ENCODE peak calls at places on chromosomes 16 and 17, in nine cellular contexts. One of them, this sample, is unnamed.

GRCh38 chr17:6506679-6507231 is 49.6 kb downstream of the PITPNM3 start:
- DNase-seq in body of pancreas: no peak
- DNase-seq in glutamatergic neuron: no peak
- DNase-seq in dorsolateral prefrontal cortex: peak
- DNase-seq in brain microvascular endothelial cell: no peak
- DNase-seq in B cell: no peak
- DNase-seq in bronchial epithelial cell: peak
- DNase-seq in keratinocyte: peak
- DNase-seq in GM13976: no peak
- DNase-seq in this sample: no peak

GRCh38 chr17:6608321-6608720 is 32.2 kb downstream of the KIAA0753 start:
- DNase-seq in body of pancreas: no peak
- DNase-seq in glutamatergic neuron: no peak
- DNase-seq in dorsolateral prefrontal cortex: no peak
- DNase-seq in brain microvascular endothelial cell: peak
- DNase-seq in B cell: no peak
- DNase-seq in bronchial epithelial cell: peak
- DNase-seq in keratinocyte: peak
- DNase-seq in GM13976: no peak
- DNase-seq in this sample: no peak

GRCh38 chr17:83081561-83082201 is 2.3 kb downstream of the METRNL start:
- DNase-seq in body of pancreas: peak
- DNase-seq in glutamatergic neuron: no peak
- DNase-seq in dorsolateral prefrontal cortex: no peak
- DNase-seq in brain microvascular endothelial cell: no peak
- DNase-seq in B cell: peak
- DNase-seq in bronchial epithelial cell: no peak
- DNase-seq in keratinocyte: no peak
- DNase-seq in GM13976: peak
- DNase-seq in this sample: no peak

GRCh38 chr16:12124742-12125141 is 148.2 kb downstream of the SNX29 start:
- DNase-seq in body of pancreas: no peak
- DNase-seq in glutamatergic neuron: no peak
- DNase-seq in dorsolateral prefrontal cortex: no peak
- DNase-seq in brain microvascular endothelial cell: no peak
- DNase-seq in B cell: peak
- DNase-seq in bronchial epithelial cell: no peak
- DNase-seq in keratinocyte: no peak
- DNase-seq in GM13976: no peak
- DNase-seq in this sample: no peak

GRCh38 chr16:10992112-10992511 is 47.7 kb downstream of the CLEC16A start:
- DNase-seq in body of pancreas: no peak
- DNase-seq in glutamatergic neuron: no peak
- DNase-seq in dorsolateral prefrontal cortex: no peak
- DNase-seq in brain microvascular endothelial cell: peak
- DNase-seq in B cell: no peak
- DNase-seq in bronchial epithelial cell: peak
- DNase-seq in keratinocyte: no peak
- DNase-seq in GM13976: no peak
- DNase-seq in this sample: no peak

GRCh38 chr17:55632893-55633292 is 89.8 kb downstream of the TMEM100 start:
- DNase-seq in body of pancreas: no peak
- DNase-seq in glutamatergic neuron: no peak
- DNase-seq in dorsolateral prefrontal cortex: no peak
- DNase-seq in brain microvascular endothelial cell: no peak
- DNase-seq in B cell: no peak
- DNase-seq in bronchial epithelial cell: peak
- DNase-seq in keratinocyte: peak
- DNase-seq in GM13976: no peak
- DNase-seq in this sample: no peak

GRCh38 chr17:2053380-2054261 is 1.3 kb upstream of the HIC1 start:
- DNase-seq in body of pancreas: peak
- DNase-seq in glutamatergic neuron: peak
- DNase-seq in dorsolateral prefrontal cortex: peak
- DNase-seq in brain microvascular endothelial cell: no peak
- DNase-seq in B cell: peak
- DNase-seq in bronchial epithelial cell: no peak
- DNase-seq in keratinocyte: no peak
- DNase-seq in GM13976: peak
- DNase-seq in this sample: peak

GRCh38 chr17:57593739-57594462 is 151.2 kb downstream of the CCDC182 start:
- DNase-seq in body of pancreas: no peak
- DNase-seq in glutamatergic neuron: no peak
- DNase-seq in dorsolateral prefrontal cortex: no peak
- DNase-seq in brain microvascular endothelial cell: no peak
- DNase-seq in B cell: no peak
- DNase-seq in bronchial epithelial cell: no peak
- DNase-seq in keratinocyte: no peak
- DNase-seq in GM13976: no peak
- DNase-seq in this sample: no peak

GRCh38 chr16:90046971-90047713 is 27.9 kb upstream of the DBNDD1 start:
- DNase-seq in body of pancreas: peak
- DNase-seq in glutamatergic neuron: no peak
- DNase-seq in dorsolateral prefrontal cortex: no peak
- DNase-seq in brain microvascular endothelial cell: no peak
- DNase-seq in B cell: no peak
- DNase-seq in bronchial epithelial cell: no peak
- DNase-seq in keratinocyte: no peak
- DNase-seq in GM13976: peak
- DNase-seq in this sample: no peak

GRCh38 chr16:69535123-69536050 is 30.4 kb upstream of the NFAT5 start:
- DNase-seq in body of pancreas: no peak
- DNase-seq in glutamatergic neuron: no peak
- DNase-seq in dorsolateral prefrontal cortex: no peak
- DNase-seq in brain microvascular endothelial cell: peak
- DNase-seq in B cell: no peak
- DNase-seq in bronchial epithelial cell: peak
- DNase-seq in keratinocyte: peak
- DNase-seq in GM13976: no peak
- DNase-seq in this sample: no peak

GRCh38 chr17:49779730-49780220 is 8.7 kb upstream of the KAT7 start:
- DNase-seq in body of pancreas: peak
- DNase-seq in glutamatergic neuron: no peak
- DNase-seq in dorsolateral prefrontal cortex: no peak
- DNase-seq in brain microvascular endothelial cell: peak
- DNase-seq in B cell: no peak
- DNase-seq in bronchial epithelial cell: peak
- DNase-seq in keratinocyte: peak
- DNase-seq in GM13976: peak
- DNase-seq in this sample: no peak

GRCh38 chr17:61833536-61834203 is 29.7 kb downstream of the BRIP1 start:
- DNase-seq in body of pancreas: no peak
- DNase-seq in glutamatergic neuron: no peak
- DNase-seq in dorsolateral prefrontal cortex: no peak
- DNase-seq in brain microvascular endothelial cell: peak
- DNase-seq in B cell: no peak
- DNase-seq in bronchial epithelial cell: peak
- DNase-seq in keratinocyte: peak
- DNase-seq in GM13976: no peak
- DNase-seq in this sample: no peak

GRCh38 chr16:64579712-64580111 is 542.2 kb downstream of the CDH11 start:
- DNase-seq in body of pancreas: no peak
- DNase-seq in glutamatergic neuron: no peak
- DNase-seq in dorsolateral prefrontal cortex: no peak
- DNase-seq in brain microvascular endothelial cell: no peak
- DNase-seq in B cell: no peak
- DNase-seq in bronchial epithelial cell: no peak
- DNase-seq in keratinocyte: no peak
- DNase-seq in GM13976: no peak
- DNase-seq in this sample: no peak

GRCh38 chr16:89507219-89507833 is 877 bp upstream of the SPG7 start:
- DNase-seq in body of pancreas: no peak
- DNase-seq in glutamatergic neuron: no peak
- DNase-seq in dorsolateral prefrontal cortex: no peak
- DNase-seq in brain microvascular endothelial cell: no peak
- DNase-seq in B cell: no peak
- DNase-seq in bronchial epithelial cell: no peak
- DNase-seq in keratinocyte: no peak
- DNase-seq in GM13976: no peak
- DNase-seq in this sample: no peak

GRCh38 chr16:15708096-15708495 is 58.1 kb downstream of the NDE1 start:
- DNase-seq in body of pancreas: no peak
- DNase-seq in glutamatergic neuron: no peak
- DNase-seq in dorsolateral prefrontal cortex: no peak
- DNase-seq in brain microvascular endothelial cell: peak
- DNase-seq in B cell: no peak
- DNase-seq in bronchial epithelial cell: no peak
- DNase-seq in keratinocyte: no peak
- DNase-seq in GM13976: no peak
- DNase-seq in this sample: no peak

GRCh38 chr16:72355561-72355960 is 183.6 kb upstream of the PMFBP1 start:
- DNase-seq in body of pancreas: no peak
- DNase-seq in glutamatergic neuron: no peak
- DNase-seq in dorsolateral prefrontal cortex: no peak
- DNase-seq in brain microvascular endothelial cell: peak
- DNase-seq in B cell: no peak
- DNase-seq in bronchial epithelial cell: no peak
- DNase-seq in keratinocyte: no peak
- DNase-seq in GM13976: no peak
- DNase-seq in this sample: no peak

GRCh38 chr17:77145635-77146632 is 5.2 kb downstream of the SEC14L1 start:
- DNase-seq in body of pancreas: peak
- DNase-seq in glutamatergic neuron: no peak
- DNase-seq in dorsolateral prefrontal cortex: peak
- DNase-seq in brain microvascular endothelial cell: peak
- DNase-seq in B cell: no peak
- DNase-seq in bronchial epithelial cell: no peak
- DNase-seq in keratinocyte: no peak
- DNase-seq in GM13976: peak
- DNase-seq in this sample: peak
- TF ChIP-seq CTCF in body of pancreas: no peak
- TF ChIP-seq CTCF in glutamatergic neuron: no peak
- TF ChIP-seq CTCF in dorsolateral prefrontal cortex: peak
- TF ChIP-seq CTCF in brain microvascular endothelial cell: peak
- TF ChIP-seq CTCF in B cell: no peak
- TF ChIP-seq CTCF in bronchial epithelial cell: peak
- TF ChIP-seq CTCF in keratinocyte: no peak
- TF ChIP-seq CTCF in GM13976: no peak
- TF ChIP-seq CTCF in this sample: peak

GRCh38 chr16:9114842-9115241 is 23.4 kb downstream of the HAPSTR1 start:
- DNase-seq in body of pancreas: no peak
- DNase-seq in glutamatergic neuron: no peak
- DNase-seq in dorsolateral prefrontal cortex: no peak
- DNase-seq in brain microvascular endothelial cell: no peak
- DNase-seq in B cell: no peak
- DNase-seq in bronchial epithelial cell: no peak
- DNase-seq in keratinocyte: no peak
- DNase-seq in GM13976: no peak
- DNase-seq in this sample: no peak
- TF ChIP-seq CTCF in body of pancreas: no peak
- TF ChIP-seq CTCF in glutamatergic neuron: no peak
- TF ChIP-seq CTCF in dorsolateral prefrontal cortex: no peak
- TF ChIP-seq CTCF in brain microvascular endothelial cell: peak
- TF ChIP-seq CTCF in B cell: no peak
- TF ChIP-seq CTCF in bronchial epithelial cell: no peak
- TF ChIP-seq CTCF in keratinocyte: no peak
- TF ChIP-seq CTCF in GM13976: no peak
- TF ChIP-seq CTCF in this sample: no peak

GRCh38 chr16:49464877-49465504 is 91.4 kb downstream of the C16orf78 start:
- DNase-seq in body of pancreas: no peak
- DNase-seq in glutamatergic neuron: peak
- DNase-seq in dorsolateral prefrontal cortex: no peak
- DNase-seq in brain microvascular endothelial cell: no peak
- DNase-seq in B cell: no peak
- DNase-seq in bronchial epithelial cell: no peak
- DNase-seq in keratinocyte: no peak
- DNase-seq in GM13976: peak
- DNase-seq in this sample: no peak
- TF ChIP-seq CTCF in body of pancreas: no peak
- TF ChIP-seq CTCF in glutamatergic neuron: peak
- TF ChIP-seq CTCF in dorsolateral prefrontal cortex: peak
- TF ChIP-seq CTCF in brain microvascular endothelial cell: peak
- TF ChIP-seq CTCF in B cell: no peak
- TF ChIP-seq CTCF in bronchial epithelial cell: no peak
- TF ChIP-seq CTCF in keratinocyte: no peak
- TF ChIP-seq CTCF in GM13976: no peak
- TF ChIP-seq CTCF in this sample: peak

GRCh38 chr17:17089206-17089550 is 46.9 kb downstream of the MPRIP start:
- DNase-seq in body of pancreas: no peak
- DNase-seq in glutamatergic neuron: peak
- DNase-seq in dorsolateral prefrontal cortex: peak
- DNase-seq in brain microvascular endothelial cell: no peak
- DNase-seq in B cell: no peak
- DNase-seq in bronchial epithelial cell: no peak
- DNase-seq in keratinocyte: no peak
- DNase-seq in GM13976: no peak
- DNase-seq in this sample: no peak
- TF ChIP-seq CTCF in body of pancreas: no peak
- TF ChIP-seq CTCF in glutamatergic neuron: no peak
- TF ChIP-seq CTCF in dorsolateral prefrontal cortex: no peak
- TF ChIP-seq CTCF in brain microvascular endothelial cell: no peak
- TF ChIP-seq CTCF in B cell: no peak
- TF ChIP-seq CTCF in bronchial epithelial cell: no peak
- TF ChIP-seq CTCF in keratinocyte: no peak
- TF ChIP-seq CTCF in GM13976: no peak
- TF ChIP-seq CTCF in this sample: no peak

GRCh38 chr16:85329059-85329812 is 217.0 kb upstream of the CIBAR2 start:
- DNase-seq in body of pancreas: no peak
- DNase-seq in glutamatergic neuron: no peak
- DNase-seq in dorsolateral prefrontal cortex: no peak
- DNase-seq in brain microvascular endothelial cell: peak
- DNase-seq in B cell: no peak
- DNase-seq in bronchial epithelial cell: no peak
- DNase-seq in keratinocyte: no peak
- DNase-seq in GM13976: no peak
- DNase-seq in this sample: no peak
- TF ChIP-seq CTCF in body of pancreas: no peak
- TF ChIP-seq CTCF in glutamatergic neuron: no peak
- TF ChIP-seq CTCF in dorsolateral prefrontal cortex: no peak
- TF ChIP-seq CTCF in brain microvascular endothelial cell: no peak
- TF ChIP-seq CTCF in B cell: no peak
- TF ChIP-seq CTCF in bronchial epithelial cell: no peak
- TF ChIP-seq CTCF in keratinocyte: no peak
- TF ChIP-seq CTCF in GM13976: no peak
- TF ChIP-seq CTCF in this sample: no peak

GRCh38 chr17:48207776-48208175 is 100.2 kb downstream of the SNX11 start:
- DNase-seq in body of pancreas: no peak
- DNase-seq in glutamatergic neuron: no peak
- DNase-seq in dorsolateral prefrontal cortex: no peak
- DNase-seq in brain microvascular endothelial cell: no peak
- DNase-seq in B cell: no peak
- DNase-seq in bronchial epithelial cell: no peak
- DNase-seq in keratinocyte: no peak
- DNase-seq in GM13976: no peak
- DNase-seq in this sample: no peak

GRCh38 chr17:48211787-48212186 is 104.2 kb downstream of the SNX11 start:
- DNase-seq in body of pancreas: no peak
- DNase-seq in glutamatergic neuron: no peak
- DNase-seq in dorsolateral prefrontal cortex: no peak
- DNase-seq in brain microvascular endothelial cell: no peak
- DNase-seq in B cell: no peak
- DNase-seq in bronchial epithelial cell: no peak
- DNase-seq in keratinocyte: no peak
- DNase-seq in GM13976: no peak
- DNase-seq in this sample: no peak

GRCh38 chr17:48211011-48211410 is 103.4 kb downstream of the SNX11 start:
- DNase-seq in body of pancreas: no peak
- DNase-seq in glutamatergic neuron: no peak
- DNase-seq in dorsolateral prefrontal cortex: no peak
- DNase-seq in brain microvascular endothelial cell: no peak
- DNase-seq in B cell: no peak
- DNase-seq in bronchial epithelial cell: no peak
- DNase-seq in keratinocyte: no peak
- DNase-seq in GM13976: no peak
- DNase-seq in this sample: no peak

GRCh38 chr17:48213797-48214196 is 106.2 kb downstream of the SNX11 start:
- DNase-seq in body of pancreas: peak
- DNase-seq in glutamatergic neuron: no peak
- DNase-seq in dorsolateral prefrontal cortex: no peak
- DNase-seq in brain microvascular endothelial cell: no peak
- DNase-seq in B cell: no peak
- DNase-seq in bronchial epithelial cell: no peak
- DNase-seq in keratinocyte: no peak
- DNase-seq in GM13976: no peak
- DNase-seq in this sample: no peak

GRCh38 chr17:48209973-48210372 is 102.4 kb downstream of the SNX11 start:
- DNase-seq in body of pancreas: no peak
- DNase-seq in glutamatergic neuron: no peak
- DNase-seq in dorsolateral prefrontal cortex: no peak
- DNase-seq in brain microvascular endothelial cell: no peak
- DNase-seq in B cell: no peak
- DNase-seq in bronchial epithelial cell: no peak
- DNase-seq in keratinocyte: no peak
- DNase-seq in GM13976: no peak
- DNase-seq in this sample: no peak
- TF ChIP-seq CTCF in body of pancreas: no peak
- TF ChIP-seq CTCF in glutamatergic neuron: no peak
- TF ChIP-seq CTCF in dorsolateral prefrontal cortex: no peak
- TF ChIP-seq CTCF in brain microvascular endothelial cell: no peak
- TF ChIP-seq CTCF in B cell: no peak
- TF ChIP-seq CTCF in bronchial epithelial cell: no peak
- TF ChIP-seq CTCF in keratinocyte: no peak
- TF ChIP-seq CTCF in GM13976: no peak
- TF ChIP-seq CTCF in this sample: no peak

This sample was measured in GM06990.